ENCODE peak calls at places on chromosome 1, in six cellular contexts. E, K, V, A, Q and F are unnamed samples.

GRCh38 chr1:216820345-216820744 is 97.1 kb upstream of the ESRRG start:
- DNase-seq in Q (no peak), E (no peak), K (no peak), A (peak), V (no peak), F (no peak)

GRCh38 chr1:79198841-79199240 is 192.3 kb upstream of the ADGRL4 start:
- DNase-seq in K (peak), A (peak), V (no peak), E (peak), Q (no peak), F (peak)

GRCh38 chr1:58844176-58844575 is 60.3 kb upstream of the JUN start:
- DNase-seq in E (no peak), Q (no peak), V (no peak), K (peak), A (peak), F (no peak)

GRCh38 chr1:228370941-228371740 is 35.5 kb downstream of the TRIM11 start:
- DNase-seq in K (no peak), Q (no peak), V (peak), A (no peak), E (no peak), F (no peak)

GRCh38 chr1:109984190-109984455 is 442 bp upstream of the AHCYL1 start:
- DNase-seq in K (peak), V (no peak), Q (no peak), E (peak), A (peak), F (peak)

GRCh38 chr1:177710973-177711372 is 258.9 kb downstream of the SEC16B start:
- DNase-seq in Q (no peak), A (no peak), K (no peak), V (no peak), E (no peak), F (no peak)

GRCh38 chr1:243413431-243414151 is 157.8 kb downstream of the SDCCAG8 start:
- DNase-seq in E (no peak), K (no peak), A (no peak), V (no peak), Q (no peak), F (no peak)

GRCh38 chr1:238488406-238488805 is 597.7 kb upstream of the ZP4 start:
- DNase-seq in K (peak), V (no peak), E (no peak), A (peak), Q (no peak), F (no peak)

GRCh38 chr1:234776256-234776874 is 166.4 kb upstream of the IRF2BP2 start:
- DNase-seq in A (no peak), V (no peak), K (no peak), Q (no peak), E (no peak), F (no peak)

GRCh38 chr1:110091791-110092190 is 20.5 kb upstream of the UBL4B start:
- DNase-seq in K (no peak), A (peak), V (no peak), Q (no peak), E (no peak), F (no peak)

GRCh38 chr1:192516776-192517297 is 58.7 kb upstream of the RGS1 start:
- DNase-seq in E (no peak), A (no peak), K (no peak), Q (no peak), V (no peak), F (no peak)

GRCh38 chr1:147272042-147272441 is 29.6 kb downstream of the CHD1L start:
- DNase-seq in Q (no peak), E (no peak), V (no peak), A (no peak), K (no peak), F (no peak)

GRCh38 chr1:147270721-147271120 is 28.2 kb downstream of the CHD1L start:
- DNase-seq in V (no peak), A (no peak), Q (no peak), E (no peak), K (no peak), F (no peak)

GRCh38 chr1:147267711-147268110 is 25.2 kb downstream of the CHD1L start:
- DNase-seq in E (peak), Q (no peak), A (no peak), K (no peak), V (no peak), F (peak)

DNA sequence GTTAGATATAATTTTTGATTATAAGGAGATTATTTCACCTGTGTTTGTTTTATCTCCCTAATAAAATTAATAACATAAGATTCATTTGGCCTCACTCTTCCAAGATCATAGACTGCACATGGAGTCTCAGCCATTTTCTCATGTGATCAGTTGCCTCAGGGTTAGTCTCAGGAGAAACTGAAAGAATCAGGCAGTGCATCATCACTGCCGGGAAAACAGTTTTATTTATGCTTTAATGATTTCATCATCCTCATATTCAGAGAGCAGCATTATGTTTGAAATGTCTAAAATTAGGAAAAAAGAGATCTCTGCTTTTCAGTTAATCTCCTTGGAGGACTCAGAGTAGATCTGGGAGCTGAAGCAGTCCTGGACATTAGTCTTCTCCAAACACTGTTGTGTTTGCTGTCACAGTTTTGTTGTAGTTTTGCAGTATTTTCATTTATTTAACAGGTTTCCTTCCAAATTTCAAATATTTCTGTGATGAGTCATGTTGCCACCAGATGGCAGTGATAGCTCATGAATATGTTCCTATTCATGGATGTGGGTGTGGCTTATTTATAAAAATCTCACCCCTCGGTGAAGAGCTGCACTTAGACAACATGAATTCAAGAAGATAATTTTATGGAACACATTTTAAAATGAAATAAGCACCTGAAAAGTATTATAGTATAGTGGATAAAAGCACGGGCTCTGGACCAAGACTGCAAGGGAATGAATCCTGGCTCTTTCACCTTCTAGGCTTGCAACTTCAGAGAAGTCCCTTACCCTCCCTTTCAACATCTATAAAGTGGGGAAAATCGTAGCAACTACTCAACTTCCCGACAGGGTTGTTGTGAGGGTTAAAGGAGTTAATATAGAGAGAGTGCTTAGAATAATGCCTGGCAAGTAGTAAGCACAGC is 31.2 kb downstream of the CHD1L start:
- DNase-seq in K (peak), Q (peak), E (peak), V (peak), A (peak), F (peak)
- TF ChIP-seq CTCF in K (peak), Q (peak), E (peak), V (peak), A (peak), F (peak)

DNA sequence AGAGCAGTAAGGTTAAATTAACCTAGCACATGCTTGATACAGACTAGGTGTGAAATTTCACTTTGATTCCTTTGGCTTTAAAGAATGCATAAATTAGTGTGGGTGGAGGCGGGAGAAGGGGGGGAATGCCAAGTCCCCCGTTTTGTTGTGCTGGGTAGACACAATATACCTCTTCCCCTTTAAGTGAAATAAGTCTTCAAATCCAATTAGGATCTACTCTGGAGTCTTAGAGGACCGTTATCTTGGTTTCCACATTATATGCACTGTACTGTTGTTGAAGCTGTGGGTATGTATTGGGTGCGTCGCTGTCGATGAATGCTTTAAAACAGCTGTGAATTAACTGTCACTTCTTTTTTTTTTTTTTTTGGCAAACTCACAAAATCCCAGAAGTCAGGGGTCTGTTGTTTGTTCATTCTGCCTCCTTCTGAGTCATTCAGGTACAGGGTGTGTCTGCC is 1.6 kb upstream of the S1PR1 start:
- DNase-seq in K (no peak), A (no peak), Q (no peak), E (no peak), V (no peak), F (no peak)
- H3K4me3 ChIP-seq in K (peak), A (peak), Q (peak), E (peak), V (peak), F (peak)

GRCh38 chr1:31065310-31066217 is at the start of gene PUM1:
- DNase-seq in A (peak), K (peak), Q (peak), E (peak), V (peak), F (peak)
- TF ChIP-seq CTCF in A (no peak), K (no peak), Q (no peak), E (no peak), V (no peak), F (no peak)

GRCh38 chr1:164590592-164590991 is 31.6 kb downstream of the PBX1 start:
- DNase-seq in E (no peak), V (no peak), K (no peak), A (no peak), Q (no peak), F (no peak)

GRCh38 chr1:164587617-164588367 is 28.8 kb downstream of the PBX1 start:
- DNase-seq in K (no peak), Q (no peak), A (no peak), V (no peak), E (no peak), F (no peak)

GRCh38 chr1:164589408-164589807 is 30.4 kb downstream of the PBX1 start:
- DNase-seq in K (no peak), V (no peak), E (no peak), A (no peak), Q (no peak), F (no peak)

GRCh38 chr1:164589961-164590507 is 31.1 kb downstream of the PBX1 start:
- DNase-seq in A (no peak), V (no peak), K (no peak), E (no peak), Q (no peak), F (no peak)

GRCh38 chr1:164588388-164589341 is 29.7 kb downstream of the PBX1 start:
- DNase-seq in K (peak), A (peak), E (peak), V (no peak), Q (no peak), F (peak)
- H3K4me3 ChIP-seq in K (peak), A (peak), E (peak), V (no peak), Q (peak), F (peak)

GRCh38 chr1:246532519-246532918 is 25.4 kb upstream of the SMYD3 start:
- DNase-seq in V (no peak), A (peak), Q (no peak), K (peak), E (no peak), F (no peak)
- TF ChIP-seq CTCF in V (no peak), A (peak), Q (peak), K (peak), E (peak), F (peak)

GRCh38 chr1:168689726-168690602 is 39.0 kb downstream of the DPT start:
- DNase-seq in K (peak), Q (no peak), V (no peak), A (no peak), E (peak), F (peak)
- H3K4me3 ChIP-seq in K (no peak), Q (no peak), V (no peak), A (no peak), E (no peak), F (no peak)

GRCh38 chr1:70486676-70487470 is 75.8 kb downstream of the CTH start:
- DNase-seq in K (peak), E (peak), A (peak), Q (peak), V (no peak), F (peak)
- TF ChIP-seq CTCF in K (no peak), E (no peak), A (peak), Q (no peak), V (no peak), F (no peak)

DNA sequence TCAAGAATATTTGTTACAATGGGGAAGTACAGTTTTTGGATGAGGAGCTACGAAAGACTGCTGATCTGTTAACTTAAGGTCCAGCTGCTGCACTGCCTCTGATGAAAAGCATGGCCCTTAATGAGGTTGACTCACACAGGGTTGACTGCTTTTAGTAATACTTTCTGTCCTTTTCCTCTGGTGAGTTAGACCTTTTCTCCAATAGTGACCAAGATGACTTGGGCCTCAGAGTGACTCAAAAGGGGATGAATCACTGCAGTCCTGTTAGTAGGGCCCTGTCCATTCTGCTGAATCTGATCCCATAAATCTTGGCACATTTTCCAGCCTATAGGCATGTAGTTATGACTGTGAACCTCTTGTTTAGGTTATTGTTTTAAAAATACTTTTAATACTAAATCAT is 2.7 kb downstream of the DISP1 start:
- DNase-seq in A (peak), E (peak), Q (peak), K (peak), V (peak), F (peak)
- H3K4me3 ChIP-seq in A (no peak), E (no peak), Q (no peak), K (no peak), V (peak), F (no peak)